ENCODE peak calls at places on chromosomes 13 and 19, in seven cellular contexts. K, O, F, H, I, P and B are unnamed samples.

GRCh38 chr19:48354332-48354992 is 9.3 kb downstream of the TMEM143 start:
- DNase-seq in H (no peak), O (no peak), I (peak; percentile 100), P (no peak), K (peak; percentile 36), F (no peak), B (no peak)

GRCh38 chr13:76886292-76887061 is at the start of gene KCTD12:
- DNase-seq in F (peak; percentile 86), K (peak; percentile 59), P (no peak), I (no peak), H (no peak), O (peak; percentile 56), B (peak; percentile 61)

GRCh38 chr13:86563308-86563707 is 764.1 kb upstream of the SLITRK6 start:
- DNase-seq in H (no peak), F (no peak), P (no peak), I (no peak), K (no peak), O (no peak), B (no peak)

GRCh38 chr13:77563110-77563509 is 27.6 kb downstream of the SCEL start:
- DNase-seq in K (no peak), H (no peak), O (no peak), I (peak; percentile 7), P (no peak), F (no peak), B (no peak)

GRCh38 chr13:36509369-36509768 is 77.1 kb downstream of the CCNA1 start:
- DNase-seq in I (no peak), P (no peak), K (no peak), H (no peak), F (no peak), O (no peak), B (no peak)

GRCh38 chr19:4852484-4852883 is 15.0 kb downstream of the PLIN3 start:
- DNase-seq in K (no peak), F (no peak), O (no peak), I (no peak), H (no peak), P (no peak), B (no peak)

GRCh38 chr19:13859361-13859880 is 17.5 kb upstream of the NANOS3 start:
- DNase-seq in F (peak; percentile 38), H (no peak), K (no peak), O (no peak), P (no peak), I (no peak), B (no peak)

GRCh38 chr19:29526730-29527499 is 1.1 kb downstream of the VSTM2B start:
- DNase-seq in P (no peak), I (no peak), K (peak; percentile 43), O (peak; percentile 52), F (peak; percentile 49), H (peak; percentile 62), B (no peak)

GRCh38 chr13:40060318-40061007 is 405.0 kb downstream of the COG6 start:
- DNase-seq in I (no peak), O (no peak), K (no peak), P (peak; percentile 97), F (no peak), H (no peak), B (peak; percentile 15)

GRCh38 chr19:43446746-43447489 is 18.5 kb downstream of the LYPD3 start:
- DNase-seq in O (peak; percentile 63), P (no peak), I (peak; percentile 65), H (peak; percentile 85), F (peak; percentile 82), K (peak; percentile 78), B (peak; percentile 52)

GRCh38 chr13:46778095-46778494 is 18.9 kb downstream of the ESD start:
- DNase-seq in I (no peak), K (no peak), F (no peak), O (no peak), H (no peak), P (no peak), B (no peak)

GRCh38 chr13:69556540-69557196 is 551.0 kb upstream of the ATXN8OS start:
- DNase-seq in P (no peak), O (no peak), K (no peak), I (no peak), F (no peak), H (no peak), B (no peak)

GRCh38 chr19:13835791-13836723 is 40.8 kb downstream of the ZSWIM4 start:
- DNase-seq in I (no peak), H (no peak), O (no peak), F (no peak), P (no peak), K (no peak), B (no peak)

GRCh38 chr13:73751290-73751689 is 382.9 kb downstream of the KLF12 start:
- DNase-seq in O (no peak), I (no peak), P (no peak), H (no peak), F (no peak), K (no peak), B (no peak)

GRCh38 chr19:16355293-16356043 is 30.8 kb downstream of the KLF2 start:
- DNase-seq in H (no peak), K (peak; percentile 86), I (no peak), P (no peak), O (no peak), F (no peak), B (no peak)

GRCh38 chr13:106484084-106484754 is 51.2 kb downstream of the EFNB2 start:
- DNase-seq in O (no peak), P (no peak), K (no peak), H (no peak), I (no peak), F (no peak), B (no peak)

GRCh38 chr13:54029720-54030119 is 1001.1 kb downstream of the OLFM4 start:
- DNase-seq in F (no peak), K (no peak), H (no peak), I (no peak), O (no peak), P (no peak), B (no peak)

GRCh38 chr13:70896136-70896535 is 787.9 kb upstream of the KLHL1 start:
- DNase-seq in F (no peak), P (no peak), O (no peak), H (no peak), K (no peak), I (no peak), B (no peak)

GRCh38 chr13:70895599-70895998 is 787.3 kb upstream of the KLHL1 start:
- DNase-seq in H (no peak), I (peak; percentile 65), K (no peak), O (no peak), F (no peak), P (no peak), B (no peak)

GRCh38 chr13:70894258-70894657 is 786.0 kb upstream of the KLHL1 start:
- DNase-seq in H (no peak), I (no peak), K (no peak), O (no peak), F (no peak), P (no peak), B (no peak)

GRCh38 chr13:70890289-70890688 is 782.0 kb upstream of the KLHL1 start:
- DNase-seq in F (no peak), O (no peak), H (no peak), I (peak; percentile 79), P (no peak), K (no peak), B (no peak)

DNA sequence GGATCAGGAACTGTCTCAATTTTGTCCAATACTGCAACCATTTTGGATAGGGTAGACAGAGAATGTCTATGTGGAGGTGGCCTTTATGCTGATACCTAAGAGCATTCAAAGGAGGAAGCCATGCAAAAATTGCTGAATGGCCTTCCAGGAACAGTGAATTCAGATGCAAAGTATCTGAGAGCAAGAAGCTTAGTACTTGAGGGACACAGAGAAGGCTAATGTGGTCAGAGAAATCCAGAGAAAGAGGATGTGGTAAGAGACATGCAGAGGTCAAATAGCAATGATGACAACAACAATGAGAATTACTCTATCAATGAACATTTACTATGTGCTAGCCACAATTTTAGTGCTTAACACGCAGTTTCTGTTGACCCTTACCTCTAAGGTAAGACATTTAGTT is 785.6 kb upstream of the KLHL1 start:
- DNase-seq in P (peak; percentile 7), I (no peak), F (no peak), H (no peak), O (no peak), K (no peak), B (no peak)
- TF ChIP-seq TAF1 in P (no peak), I (no peak), F (no peak), H (no peak), O (no peak), K (no peak), B (no peak)

GRCh38 chr19:7505682-7506384 is 10.1 kb upstream of the ZNF358 start:
- DNase-seq in H (peak; percentile 81), F (peak; percentile 95), P (no peak), I (no peak), K (peak; percentile 94), O (peak; percentile 52), B (no peak)
- TF ChIP-seq POLR2AphosphoS5 in H (no peak), F (no peak), P (no peak), I (no peak), K (no peak), O (no peak), B (no peak)

DNA sequence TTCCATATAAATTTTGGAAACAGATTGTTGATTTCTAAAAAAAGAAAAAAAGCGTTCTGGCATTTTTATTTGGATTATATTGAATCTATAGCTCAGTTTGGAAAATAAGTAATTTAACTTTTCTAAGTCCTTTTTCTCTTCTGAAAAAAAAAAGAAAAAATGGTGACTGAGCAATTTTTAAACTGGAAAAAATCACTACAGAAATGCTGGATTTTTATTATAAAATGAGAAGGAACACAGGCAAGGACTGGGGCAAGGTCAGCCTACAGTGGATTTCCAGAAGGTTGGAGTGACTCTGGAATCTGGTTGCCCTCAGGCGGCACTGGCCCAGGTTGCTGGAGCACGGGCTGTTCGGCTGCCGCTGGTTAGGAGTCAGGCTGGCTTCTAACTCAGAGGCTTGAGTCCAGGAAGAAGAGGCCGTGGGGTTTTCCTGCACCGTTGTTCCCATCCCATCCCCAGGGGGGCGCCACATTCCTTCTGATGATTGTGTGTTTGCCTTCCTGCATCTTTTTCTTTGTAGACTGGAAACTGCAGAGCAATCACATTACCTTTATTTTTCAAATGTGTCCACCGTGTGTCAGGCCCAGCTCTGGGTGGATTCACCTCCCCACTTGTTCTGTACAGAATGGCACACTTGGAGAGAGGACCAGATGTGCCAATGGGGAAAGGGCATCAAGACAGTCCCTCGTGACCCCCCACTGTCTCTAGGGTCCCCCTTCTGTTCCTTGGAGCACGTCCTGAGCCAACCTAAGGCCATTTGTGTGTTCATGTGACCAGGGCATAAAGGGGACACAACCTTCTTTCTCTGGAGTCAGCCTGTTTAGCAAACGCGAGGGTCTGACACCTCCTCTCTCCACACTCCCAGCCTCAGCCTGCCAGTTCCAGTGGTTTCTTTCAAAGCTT is 44.5 kb upstream of the GTF3A start:
- DNase-seq in I (peak; percentile 60), O (peak; percentile 44), F (peak; percentile 69), P (no peak), H (peak; percentile 95), K (peak; percentile 57), B (no peak)
- TF ChIP-seq TAF1 in I (no peak), O (no peak), F (no peak), P (no peak), H (no peak), K (no peak), B (no peak)

GRCh38 chr13:112343591-112343990 is 32.6 kb upstream of the SPACA7 start:
- DNase-seq in O (no peak), P (no peak), F (no peak), H (no peak), K (no peak), I (no peak), B (no peak)
- TF ChIP-seq POLR2AphosphoS5 in O (no peak), P (no peak), F (no peak), H (no peak), K (no peak), I (no peak), B (no peak)

GRCh38 chr19:45251452-45252354 is 632 bp downstream of the MARK4 start:
- DNase-seq in K (peak; percentile 66), O (peak; percentile 66), I (no peak), H (peak; percentile 71), F (peak; percentile 77), P (no peak), B (peak; percentile 69)
- TF ChIP-seq TAF1 in K (no peak), O (no peak), I (no peak), H (no peak), F (no peak), P (no peak), B (no peak)